ENCODE peak calls at places on chromosomes 1 and 21, in four cellular contexts. A is body of pancreas, H is DMS153, F is HTR-8/SVneo. G is an unnamed sample.

GRCh38 chr1:228344631-228345072 is 62.0 kb downstream of the TRIM11 start:
- DNase-seq in A (no peak), H (no peak), F (no peak), G (peak)

GRCh38 chr1:60952566-60953215 is 129.7 kb upstream of the NFIA start:
- DNase-seq in A (no peak), H (no peak), F (no peak), G (no peak)

GRCh38 chr1:61951731-61952585 is 209.7 kb downstream of the PATJ start:
- DNase-seq in A (peak), H (no peak), F (no peak), G (peak)

GRCh38 chr1:64019818-64020217 is 183.6 kb upstream of the UBE2U start:
- DNase-seq in A (peak), H (no peak), F (no peak), G (no peak)

GRCh38 chr1:243980071-243980470 is 71.0 kb upstream of the ZBTB18 start:
- DNase-seq in A (no peak), H (no peak), F (no peak), G (no peak)

GRCh38 chr1:25099343-25099951 is 132.9 kb downstream of the SYF2 start:
- DNase-seq in A (peak), H (peak), F (no peak), G (no peak)

GRCh38 chr1:201885531-201886075 is 3.1 kb upstream of the SHISA4 start:
- DNase-seq in A (no peak), H (no peak), F (peak), G (peak)

GRCh38 chr1:166969074-166969677 is 6.2 kb downstream of the ILDR2 start:
- DNase-seq in A (no peak), H (no peak), F (no peak), G (no peak)

GRCh38 chr1:10250663-10251062 is 40.3 kb downstream of the KIF1B start:
- DNase-seq in A (no peak), H (no peak), F (no peak), G (no peak)

GRCh38 chr1:115373305-115373704 is 35.3 kb upstream of the NGF start:
- DNase-seq in A (peak), H (no peak), F (peak), G (peak)

GRCh38 chr1:209866201-209866600 is 38.4 kb downstream of the UTP25 start:
- DNase-seq in A (no peak), H (no peak), F (no peak), G (no peak)

GRCh38 chr1:171654705-171655214 is 2.3 kb upstream of the MYOC start:
- DNase-seq in A (no peak), H (no peak), F (no peak), G (no peak)

GRCh38 chr1:21020151-21020550 is 156.5 kb downstream of the EIF4G3 start:
- DNase-seq in A (no peak), H (no peak), F (no peak), G (no peak)

GRCh38 chr1:213256438-213257087 is 205.5 kb downstream of the RPS6KC1 start:
- DNase-seq in A (no peak), H (no peak), F (no peak), G (no peak)

GRCh38 chr1:205604059-205604458 is 27.8 kb downstream of the ELK4 start:
- DNase-seq in A (no peak), H (no peak), F (no peak), G (no peak)

GRCh38 chr1:114353233-114353632 is 157.8 kb downstream of the TRIM33 start:
- DNase-seq in A (peak), H (peak), F (no peak), G (peak)

GRCh38 chr1:9629445-9630201 is 21.9 kb upstream of the PIK3CD start:
- DNase-seq in A (peak), H (no peak), F (no peak), G (no peak)

GRCh38 chr21:42010507-42011493 is 640 bp upstream of the ZBTB21 start:
- DNase-seq in A (peak), H (no peak), F (peak), G (peak)

GRCh38 chr21:45827881-45828579 is 153.5 kb upstream of the COL6A1 start:
- DNase-seq in A (no peak), H (no peak), F (no peak), G (no peak)

GRCh38 chr1:6425671-6426070 is 1.1 kb downstream of the ESPN start:
- DNase-seq in A (no peak), H (no peak), F (no peak), G (no peak)

GRCh38 chr1:56617141-56617540 is 28.0 kb upstream of the PRKAA2 start:
- DNase-seq in A (no peak), H (no peak), F (peak), G (peak)

GRCh38 chr1:201648066-201648910 is 109.4 kb downstream of the NAV1 start:
- DNase-seq in A (peak), H (peak), F (peak), G (peak)

GRCh38 chr1:160862151-160863061 is at the start of gene CD244:
- DNase-seq in A (peak), H (no peak), F (no peak), G (peak)

GRCh38 chr1:15702722-15703550 is 18.8 kb downstream of the PLEKHM2 start:
- DNase-seq in A (peak), H (no peak), F (no peak), G (no peak)

GRCh38 chr1:245898581-245898980 is 608.5 kb downstream of the SMYD3 start:
- DNase-seq in A (no peak), H (no peak), F (no peak), G (no peak)

GRCh38 chr1:20194224-20194623 is 7.9 kb upstream of the PLA2G2C start:
- DNase-seq in A (no peak), H (no peak), F (no peak), G (peak)

GRCh38 chr1:231557411-231557810 is 28.9 kb downstream of the TSNAX start:
- DNase-seq in A (no peak), H (no peak), F (no peak), G (no peak)

GRCh38 chr1:161954050-161954449 is 69.6 kb downstream of the OLFML2B start:
- DNase-seq in A (no peak), H (peak), F (no peak), G (no peak)

GRCh38 chr1:203381151-203381751 is 30.3 kb upstream of the FMOD start:
- DNase-seq in A (no peak), H (no peak), F (no peak), G (no peak)

GRCh38 chr21:34557261-34557660 is 45.3 kb upstream of the KCNE1 start:
- DNase-seq in A (no peak), H (no peak), F (no peak), G (no peak)

GRCh38 chr1:13699936-13700520 is at the start of gene PRDM2:
- DNase-seq in A (peak), H (no peak), F (peak), G (peak)

GRCh38 chr1:53725238-53725689 is 13.7 kb downstream of the GLIS1 start:
- DNase-seq in A (no peak), H (no peak), F (no peak), G (peak)

GRCh38 chr1:157963713-157964112 is 29.7 kb upstream of the KIRREL1 start:
- DNase-seq in A (peak), H (peak), F (peak), G (peak)

GRCh38 chr1:56780832-56781231 is 38.4 kb downstream of the FYB2 start:
- DNase-seq in A (no peak), H (peak), F (no peak), G (no peak)

G was measured in PC-3.